ENCODE peak calls at places on chromosomes 5 and 9, in five cellular contexts. D, U, W, S and P are unnamed samples.

GRCh38 chr5:36507332-36507952 is 99.0 kb upstream of the SLC1A3 start:
- DNase-seq in D (peak; percentile 96), U (peak; percentile 77), W (peak; percentile 86), S (peak; percentile 57), P (peak; percentile 82)

GRCh38 chr9:115250646-115251045 is 132.7 kb upstream of the TNC start:
- DNase-seq in D (no peak), U (no peak), W (no peak), S (peak; percentile 98), P (no peak)

GRCh38 chr9:1978941-1979340 is 36.2 kb upstream of the SMARCA2 start:
- DNase-seq in D (no peak), U (no peak), W (no peak), S (peak; percentile 45), P (no peak)

GRCh38 chr5:66538126-66538525 is 58.1 kb upstream of the MAST4 start:
- DNase-seq in D (no peak), U (no peak), W (no peak), S (no peak), P (no peak)

GRCh38 chr9:137055385-137056364 is 1.8 kb upstream of the ENTPD2 start:
- DNase-seq in D (peak; percentile 94), U (peak; percentile 94), W (peak; percentile 94), S (peak; percentile 41), P (no peak)

GRCh38 chr5:102715405-102715804 is 39.7 kb upstream of the PAM start:
- DNase-seq in D (no peak), U (no peak), W (no peak), S (peak; percentile 90), P (no peak)

GRCh38 chr5:119386945-119387344 is 31.1 kb downstream of the TNFAIP8 start:
- DNase-seq in D (no peak), U (no peak), W (peak; percentile 27), S (peak; percentile 46), P (peak; percentile 73)

GRCh38 chr5:127440831-127441230 is 76.6 kb upstream of the PRRC1 start:
- DNase-seq in D (no peak), U (no peak), W (no peak), S (no peak), P (no peak)

GRCh38 chr9:129326061-129327005 is 148.3 kb upstream of the IER5L start:
- DNase-seq in D (no peak), U (no peak), W (no peak), S (no peak), P (no peak)

GRCh38 chr9:110555551-110555950 is 24.0 kb downstream of the SVEP1 start:
- DNase-seq in D (no peak), U (no peak), W (no peak), S (no peak), P (no peak)

GRCh38 chr9:70816891-70817290 is 304.5 kb downstream of the TRPM3 start:
- DNase-seq in D (no peak), U (no peak), W (no peak), S (no peak), P (no peak)

GRCh38 chr9:70817306-70817705 is 304.1 kb downstream of the TRPM3 start:
- DNase-seq in D (no peak), U (no peak), W (no peak), S (no peak), P (no peak)

GRCh38 chr9:70816316-70816715 is 305.1 kb downstream of the TRPM3 start:
- DNase-seq in D (no peak), U (no peak), W (no peak), S (no peak), P (no peak)

GRCh38 chr9:70813141-70813540 is 308.3 kb downstream of the TRPM3 start:
- DNase-seq in D (no peak), U (no peak), W (no peak), S (no peak), P (no peak)

DNA sequence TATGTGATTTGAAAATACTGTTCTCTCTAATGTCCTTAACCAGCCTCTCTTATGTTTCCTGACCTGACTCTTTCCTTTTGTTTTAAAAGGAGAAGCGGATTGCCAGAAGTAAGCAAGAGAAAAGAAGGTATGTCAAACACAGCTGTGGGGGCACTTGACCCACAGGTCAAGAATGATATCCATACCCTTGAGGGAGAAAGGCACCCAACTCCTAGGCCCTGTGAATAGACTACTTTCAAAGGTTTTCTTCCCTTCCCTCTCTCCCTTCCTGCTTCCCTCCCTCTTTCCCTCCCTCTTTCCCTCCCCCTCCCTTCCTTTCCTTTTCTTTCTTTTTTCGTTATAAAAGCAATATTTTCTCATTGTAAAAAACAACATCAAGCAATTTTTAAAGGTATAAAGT is 306.8 kb downstream of the TRPM3 start:
- DNase-seq in D (no peak), U (no peak), W (no peak), S (no peak), P (no peak)
- TF ChIP-seq POLR2A in D (no peak), U (no peak), W (no peak), S (no peak), P (no peak)

GRCh38 chr5:177299711-177300110 is 3.8 kb downstream of the RAB24 start:
- DNase-seq in D (no peak), U (no peak), W (no peak), S (no peak), P (no peak)
- TF ChIP-seq POLR2A in D (no peak), U (no peak), W (no peak), S (no peak), P (no peak)

DNA sequence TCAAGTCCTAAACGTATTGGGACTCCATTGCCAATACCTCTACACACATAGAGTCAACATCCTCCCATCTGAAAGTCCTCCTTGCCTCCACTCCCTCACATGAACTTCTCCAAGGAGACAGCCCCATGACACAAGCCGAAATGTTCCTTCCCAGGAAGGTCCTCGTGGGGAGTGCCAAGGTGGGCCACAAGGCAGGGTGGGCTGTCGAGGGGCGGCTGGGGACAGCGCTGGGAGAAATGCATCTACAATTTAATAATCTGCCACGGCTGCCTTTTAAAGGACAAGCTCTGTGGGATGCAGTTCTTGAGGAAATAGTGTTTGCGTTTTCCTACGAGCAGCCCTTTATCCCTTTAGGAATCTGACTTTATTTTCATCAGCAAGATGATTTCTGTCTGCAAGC is 138.7 kb downstream of the GABBR2 start:
- DNase-seq in D (peak; percentile 28), U (no peak), W (no peak), S (no peak), P (no peak)
- TF ChIP-seq POLR2A in D (no peak), U (no peak), W (no peak), S (no peak), P (no peak)

GRCh38 chr5:181243521-181244307 is at the start of gene RACK1:
- DNase-seq in D (peak; percentile 98), U (peak; percentile 90), W (peak; percentile 88), S (peak; percentile 85), P (no peak)

GRCh38 chr5:181239062-181239663 is 4.5 kb downstream of the RACK1 start:
- DNase-seq in D (peak; percentile 29), U (no peak), W (no peak), S (no peak), P (no peak)

GRCh38 chr5:181243020-181243520 is 636 bp downstream of the RACK1 start:
- DNase-seq in D (no peak), U (no peak), W (no peak), S (no peak), P (no peak)

GRCh38 chr5:181242031-181242451 is 1.7 kb downstream of the RACK1 start:
- DNase-seq in D (no peak), U (no peak), W (no peak), S (no peak), P (no peak)

DNA sequence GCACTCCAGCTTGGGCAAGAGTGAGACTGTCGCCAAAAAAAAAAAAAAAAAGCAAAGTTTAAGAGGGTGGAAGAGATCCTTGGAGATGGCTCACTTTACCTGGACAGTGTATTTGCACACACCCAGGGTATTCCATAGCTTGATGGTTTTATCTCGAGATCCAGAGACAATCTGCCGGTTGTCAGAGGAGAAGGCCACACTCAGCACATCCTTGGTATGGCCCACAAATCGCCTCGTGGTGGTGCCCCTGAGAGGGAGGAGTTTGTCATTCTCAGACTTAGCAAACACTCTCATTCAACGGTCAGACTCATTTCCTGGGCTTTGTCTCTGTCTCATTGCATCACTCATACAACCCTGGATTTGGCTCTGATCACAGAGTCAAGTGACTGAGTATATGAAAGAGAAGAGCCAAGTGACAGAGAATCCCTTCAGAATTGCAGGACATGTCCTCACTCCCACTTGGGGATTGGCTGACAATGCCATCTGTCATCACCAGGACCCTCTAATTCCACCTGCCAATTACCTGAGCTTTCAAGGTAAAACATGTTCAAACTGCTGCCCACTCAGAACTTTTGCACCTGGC is 2.2 kb downstream of the RACK1 start:
- DNase-seq in D (no peak), U (no peak), W (no peak), S (peak; percentile 90), P (no peak)
- TF ChIP-seq POLR2A in D (no peak), U (no peak), W (no peak), S (no peak), P (peak; percentile 38)

DNA sequence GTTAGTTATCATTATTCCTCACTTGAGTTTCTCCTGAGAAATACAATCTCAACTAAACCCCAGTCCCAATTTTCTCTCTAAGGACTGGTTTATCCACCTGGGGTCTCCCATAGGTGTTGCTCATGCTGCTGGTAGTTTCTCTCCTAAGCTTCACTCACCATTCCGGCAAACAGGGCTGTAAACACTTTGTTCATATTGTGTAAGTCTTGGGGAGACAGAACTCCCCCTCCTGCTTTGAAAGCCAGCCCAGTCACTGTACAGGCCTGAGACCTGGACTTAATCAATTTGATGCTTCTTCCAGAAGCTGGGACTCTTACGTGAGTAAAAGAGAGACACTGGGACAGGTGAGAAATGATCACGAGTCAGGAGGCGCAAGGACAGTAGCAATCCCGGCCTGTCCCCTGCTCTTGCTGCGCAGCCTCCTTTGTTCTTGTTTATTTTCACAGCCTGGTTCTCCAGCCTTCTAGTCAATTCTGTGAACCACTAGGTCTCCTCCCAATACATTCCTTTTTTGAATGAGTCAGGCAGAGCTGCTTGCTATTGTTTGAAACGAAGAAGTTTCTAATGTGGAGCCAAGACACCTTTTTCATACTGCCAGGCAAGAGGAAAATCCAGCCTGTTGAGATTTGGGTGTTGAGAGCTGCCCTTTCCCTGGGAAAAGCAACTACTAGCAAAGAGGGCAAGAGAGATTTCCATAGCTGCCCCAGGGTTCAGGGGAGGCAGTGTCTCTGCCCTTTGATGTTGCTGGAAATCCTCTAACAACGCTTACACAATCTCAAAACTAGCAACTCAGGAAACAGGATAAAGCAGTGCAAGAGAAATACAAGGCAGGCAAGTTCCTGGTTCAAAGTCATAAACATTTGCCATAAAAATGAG is 9.2 kb upstream of the SHROOM1 start:
- DNase-seq in D (no peak), U (peak; percentile 51), W (no peak), S (peak; percentile 87), P (no peak)
- TF ChIP-seq POLR2A in D (no peak), U (peak; percentile 54), W (no peak), S (no peak), P (no peak)

DNA sequence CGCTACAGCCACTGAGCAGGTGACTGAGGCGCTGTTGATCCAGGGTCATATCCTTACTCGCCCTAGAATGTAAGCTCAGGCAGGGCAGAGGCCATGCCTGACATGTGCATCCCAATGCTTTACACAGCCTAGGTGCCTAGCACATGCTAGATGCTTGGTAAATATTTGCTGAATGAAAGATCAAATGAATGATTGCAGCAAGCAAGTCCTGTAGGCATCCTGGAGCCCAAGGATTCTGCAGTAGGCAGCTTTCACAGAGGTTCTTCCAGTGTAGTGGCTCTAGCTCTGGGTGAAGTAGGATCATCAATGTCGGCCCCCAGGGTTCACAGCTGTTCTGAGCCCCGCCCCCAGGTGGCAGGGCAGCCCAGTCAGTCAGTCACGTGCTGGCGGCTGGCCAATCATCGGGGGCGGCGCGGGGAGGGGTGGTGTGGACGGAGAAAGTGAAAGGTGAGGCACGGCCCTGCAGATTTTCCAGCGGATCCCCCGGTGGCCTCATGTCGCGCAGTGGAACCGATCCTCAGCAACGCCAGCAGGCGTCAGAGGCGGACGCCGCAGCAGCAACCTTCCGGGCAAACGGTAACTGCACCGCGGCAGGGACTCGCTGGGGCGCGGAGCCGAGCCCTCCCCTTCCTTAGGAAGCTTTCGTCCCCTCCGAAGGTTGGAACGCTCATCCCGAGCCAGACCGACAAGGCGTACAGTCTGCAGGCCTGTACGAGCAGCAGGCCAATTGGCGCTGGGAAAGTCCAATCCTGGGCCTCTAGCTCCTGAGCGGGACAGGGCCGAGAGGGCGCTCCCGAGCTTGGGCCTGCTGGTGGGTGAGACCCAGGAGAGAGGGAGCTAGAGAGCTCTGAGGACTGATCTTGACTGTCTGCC is at the start of gene GALT:
- DNase-seq in D (peak; percentile 99), U (peak; percentile 98), W (peak; percentile 96), S (peak; percentile 77), P (peak; percentile 92)
- TF ChIP-seq POLR2A in D (no peak), U (peak; percentile 74), W (no peak), S (no peak), P (peak; percentile 69)